ENCODE peak calls at places on chromosomes 4 and X, in six cellular contexts. One of them, this sample, is unnamed.

GRCh38 chr4:2489841-2490552 is 21.1 kb downstream of the RNF4 start:
- DNase-seq in PC-3: no peak
- DNase-seq in PC-9: no peak
- DNase-seq in GM23248: peak; percentile 55
- DNase-seq in GM23338: no peak
- DNase-seq in neural progenitor cell: no peak
- DNase-seq in this sample: no peak

GRCh38 chr4:106628616-106629606 is 260.3 kb upstream of the GIMD1 start:
- DNase-seq in PC-3: no peak
- DNase-seq in PC-9: no peak
- DNase-seq in GM23248: peak; percentile 36
- DNase-seq in GM23338: no peak
- DNase-seq in neural progenitor cell: no peak
- DNase-seq in this sample: no peak

GRCh38 chrX:137747231-137747630 is 181.3 kb downstream of the ZIC3 start:
- DNase-seq in PC-3: no peak
- DNase-seq in PC-9: no peak
- DNase-seq in GM23248: no peak
- DNase-seq in GM23338: peak; percentile 71
- DNase-seq in neural progenitor cell: peak; percentile 70
- DNase-seq in this sample: no peak

GRCh38 chrX:134794692-134795091 is 136.4 kb upstream of the PLAC1 start:
- DNase-seq in PC-3: peak; percentile 17
- DNase-seq in PC-9: no peak
- DNase-seq in GM23248: peak; percentile 37
- DNase-seq in GM23338: no peak
- DNase-seq in neural progenitor cell: no peak
- DNase-seq in this sample: no peak

GRCh38 chrX:13791559-13791958 is 25.3 kb downstream of the GPM6B start:
- DNase-seq in PC-3: no peak
- DNase-seq in PC-9: no peak
- DNase-seq in GM23248: no peak
- DNase-seq in GM23338: no peak
- DNase-seq in neural progenitor cell: peak; percentile 6
- DNase-seq in this sample: no peak

GRCh38 chr4:76562161-76562560 is 127.1 kb downstream of the SHROOM3 start:
- DNase-seq in PC-3: peak; percentile 69
- DNase-seq in PC-9: peak; percentile 72
- DNase-seq in GM23248: peak; percentile 79
- DNase-seq in GM23338: no peak
- DNase-seq in neural progenitor cell: no peak
- DNase-seq in this sample: no peak

GRCh38 chrX:65587616-65588526 is 53.3 kb upstream of the LAS1L start:
- DNase-seq in PC-3: peak; percentile 74
- DNase-seq in PC-9: no peak
- DNase-seq in GM23248: peak; percentile 74
- DNase-seq in GM23338: no peak
- DNase-seq in neural progenitor cell: no peak
- DNase-seq in this sample: no peak

GRCh38 chr4:1793496-1793840 is 375 bp downstream of the FGFR3 start:
- DNase-seq in PC-3: peak; percentile 12
- DNase-seq in PC-9: no peak
- DNase-seq in GM23248: peak; percentile 59
- DNase-seq in GM23338: peak; percentile 55
- DNase-seq in neural progenitor cell: peak; percentile 73
- DNase-seq in this sample: peak; percentile 15

GRCh38 chrX:153524234-153524633 is 6.8 kb downstream of the ATP2B3 start:
- DNase-seq in PC-3: no peak
- DNase-seq in PC-9: no peak
- DNase-seq in GM23248: no peak
- DNase-seq in GM23338: no peak
- DNase-seq in neural progenitor cell: no peak
- DNase-seq in this sample: no peak

GRCh38 chr4:56768772-56769171 is 52.7 kb downstream of the SPINK2 start:
- DNase-seq in PC-3: no peak
- DNase-seq in PC-9: no peak
- DNase-seq in GM23248: no peak
- DNase-seq in GM23338: peak; percentile 68
- DNase-seq in neural progenitor cell: no peak
- DNase-seq in this sample: no peak

GRCh38 chr4:56701156-56701471 is 20.0 kb upstream of the HOPX start:
- DNase-seq in PC-3: no peak
- DNase-seq in PC-9: no peak
- DNase-seq in GM23248: no peak
- DNase-seq in GM23338: no peak
- DNase-seq in neural progenitor cell: no peak
- DNase-seq in this sample: no peak

GRCh38 chrX:63934791-63935190 is 149.8 kb upstream of the ARHGEF9 start:
- DNase-seq in PC-3: no peak
- DNase-seq in PC-9: no peak
- DNase-seq in GM23248: no peak
- DNase-seq in GM23338: peak; percentile 6
- DNase-seq in neural progenitor cell: peak; percentile 2
- DNase-seq in this sample: no peak

GRCh38 chr4:48047421-48047844 is 30.9 kb downstream of the NIPAL1 start:
- DNase-seq in PC-3: no peak
- DNase-seq in PC-9: no peak
- DNase-seq in GM23248: no peak
- DNase-seq in GM23338: no peak
- DNase-seq in neural progenitor cell: no peak
- DNase-seq in this sample: peak; percentile 73

GRCh38 chr4:89482248-89482647 is 174.6 kb upstream of the GPRIN3 start:
- DNase-seq in PC-3: peak; percentile 48
- DNase-seq in PC-9: no peak
- DNase-seq in GM23248: peak; percentile 24
- DNase-seq in GM23338: peak; percentile 70
- DNase-seq in neural progenitor cell: peak; percentile 61
- DNase-seq in this sample: peak; percentile 49

GRCh38 chr4:15920723-15921591 is 17.6 kb downstream of the FGFBP1 start:
- DNase-seq in PC-3: peak; percentile 93
- DNase-seq in PC-9: peak; percentile 92
- DNase-seq in GM23248: peak; percentile 94
- DNase-seq in GM23338: no peak
- DNase-seq in neural progenitor cell: no peak
- DNase-seq in this sample: no peak

GRCh38 chr4:76296421-76296820 is 10.1 kb upstream of the STBD1 start:
- DNase-seq in PC-3: no peak
- DNase-seq in PC-9: no peak
- DNase-seq in GM23248: no peak
- DNase-seq in GM23338: no peak
- DNase-seq in neural progenitor cell: no peak
- DNase-seq in this sample: no peak

DNA sequence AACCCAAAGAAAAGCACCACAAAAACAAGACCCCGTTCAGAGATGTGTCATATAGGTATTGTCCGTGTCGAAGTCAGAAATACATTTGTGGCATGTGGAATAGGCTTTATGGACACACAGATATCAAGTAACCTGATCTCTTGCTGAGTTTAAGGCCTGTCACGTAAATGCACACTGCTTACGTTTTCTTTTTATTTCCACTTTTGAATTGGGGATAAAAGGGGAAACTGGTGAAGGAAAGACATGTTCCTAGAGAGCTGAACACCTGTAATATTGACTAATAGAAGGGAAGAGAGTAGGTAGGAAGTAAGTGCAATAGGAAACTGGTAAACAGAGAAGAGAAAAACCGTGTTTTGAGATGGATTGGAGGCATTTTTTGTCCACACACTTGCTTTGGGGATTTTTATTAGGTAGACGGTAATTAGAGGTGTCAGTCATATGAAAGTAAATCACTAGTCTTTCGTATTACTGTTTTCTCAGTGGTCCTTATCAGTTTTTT is 24.9 kb downstream of the TMEM131L start:
- DNase-seq in PC-3: no peak
- DNase-seq in PC-9: no peak
- DNase-seq in GM23248: no peak
- DNase-seq in GM23338: no peak
- DNase-seq in neural progenitor cell: no peak
- DNase-seq in this sample: no peak
- H3F3A ChIP-seq in PC-3: no peaks in the 10 kb centered on the region
- H3F3A ChIP-seq in PC-9: peaks cover 31% of the 10 kb centered on the region
- H3F3A ChIP-seq in GM23248: peaks cover 7% of the 10 kb centered on the region
- H3F3A ChIP-seq in GM23338: peaks cover 7% of the 10 kb centered on the region
- H3F3A ChIP-seq in neural progenitor cell: peaks cover 16% of the 10 kb centered on the region
- H3F3A ChIP-seq in this sample: no peaks in the 10 kb centered on the region

GRCh38 chr4:41880022-41880837 is 55.0 kb upstream of the TMEM33 start:
- DNase-seq in PC-3: no peak
- DNase-seq in PC-9: no peak
- DNase-seq in GM23248: no peak
- DNase-seq in GM23338: peak; percentile 42
- DNase-seq in neural progenitor cell: peak; percentile 39
- DNase-seq in this sample: no peak

GRCh38 chr4:41877020-41877796 is 58.0 kb upstream of the TMEM33 start:
- DNase-seq in PC-3: no peak
- DNase-seq in PC-9: no peak
- DNase-seq in GM23248: no peak
- DNase-seq in GM23338: peak; percentile 36
- DNase-seq in neural progenitor cell: no peak
- DNase-seq in this sample: no peak

GRCh38 chr4:41879552-41879951 is 55.7 kb upstream of the TMEM33 start:
- DNase-seq in PC-3: no peak
- DNase-seq in PC-9: no peak
- DNase-seq in GM23248: no peak
- DNase-seq in GM23338: no peak
- DNase-seq in neural progenitor cell: no peak
- DNase-seq in this sample: no peak

GRCh38 chr4:41878170-41878941 is 56.9 kb upstream of the TMEM33 start:
- DNase-seq in PC-3: no peak
- DNase-seq in PC-9: no peak
- DNase-seq in GM23248: no peak
- DNase-seq in GM23338: peak; percentile 51
- DNase-seq in neural progenitor cell: peak; percentile 59
- DNase-seq in this sample: no peak

GRCh38 chr4:41878991-41879491 is 56.2 kb upstream of the TMEM33 start:
- DNase-seq in PC-3: no peak
- DNase-seq in PC-9: no peak
- DNase-seq in GM23248: no peak
- DNase-seq in GM23338: peak; percentile 76
- DNase-seq in neural progenitor cell: peak; percentile 62
- DNase-seq in this sample: no peak
- TF ChIP-seq EZH2 in PC-3: no peak
- TF ChIP-seq EZH2 in PC-9: no peak
- TF ChIP-seq EZH2 in GM23248: no peak
- TF ChIP-seq EZH2 in GM23338: no peak
- TF ChIP-seq EZH2 in neural progenitor cell: peak; percentile 95
- TF ChIP-seq EZH2 in this sample: no peak

GRCh38 chr4:25767877-25768475 is 94.8 kb downstream of the SEL1L3 start:
- DNase-seq in PC-3: peak; percentile 69
- DNase-seq in PC-9: no peak
- DNase-seq in GM23248: peak; percentile 82
- DNase-seq in GM23338: peak; percentile 84
- DNase-seq in neural progenitor cell: peak; percentile 84
- DNase-seq in this sample: peak; percentile 42
- H3F3A ChIP-seq in PC-3: no peaks in the 10 kb centered on the region
- H3F3A ChIP-seq in PC-9: no peaks in the 10 kb centered on the region
- H3F3A ChIP-seq in GM23248: no peaks in the 10 kb centered on the region
- H3F3A ChIP-seq in GM23338: no peaks in the 10 kb centered on the region
- H3F3A ChIP-seq in neural progenitor cell: no peaks in the 10 kb centered on the region
- H3F3A ChIP-seq in this sample: no peaks in the 10 kb centered on the region

GRCh38 chr4:36000941-36001557 is 243.3 kb downstream of the ARAP2 start:
- DNase-seq in PC-3: no peak
- DNase-seq in PC-9: no peak
- DNase-seq in GM23248: no peak
- DNase-seq in GM23338: no peak
- DNase-seq in neural progenitor cell: no peak
- DNase-seq in this sample: no peak
- TF ChIP-seq EZH2 in PC-3: no peak
- TF ChIP-seq EZH2 in PC-9: no peak
- TF ChIP-seq EZH2 in GM23248: no peak
- TF ChIP-seq EZH2 in GM23338: no peak
- TF ChIP-seq EZH2 in neural progenitor cell: no peak
- TF ChIP-seq EZH2 in this sample: no peak

DNA sequence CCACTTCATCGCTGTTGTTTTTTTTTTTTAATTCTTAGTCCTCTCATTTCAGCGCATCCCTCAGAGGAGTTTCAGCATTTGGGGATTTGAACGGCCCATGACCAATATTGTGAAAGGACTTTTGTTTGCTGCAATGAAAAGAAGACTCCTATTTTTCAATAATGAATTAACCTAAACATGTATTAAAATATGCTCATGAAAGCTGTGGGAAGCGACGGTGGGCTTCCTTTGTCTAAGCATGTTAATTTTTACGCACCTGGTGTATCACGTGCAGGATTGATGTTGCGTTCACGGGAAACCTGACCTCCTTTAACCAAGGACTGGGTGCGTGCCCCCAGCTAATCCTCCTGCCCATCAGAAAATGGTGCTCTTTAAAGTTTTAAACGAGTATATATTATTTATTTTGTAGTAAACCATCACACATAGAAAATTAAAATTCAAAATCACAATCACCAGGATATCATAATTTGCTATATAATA is 570 bp upstream of the CCDC110 start:
- DNase-seq in PC-3: no peak
- DNase-seq in PC-9: no peak
- DNase-seq in GM23248: no peak
- DNase-seq in GM23338: no peak
- DNase-seq in neural progenitor cell: no peak
- DNase-seq in this sample: peak; percentile 44
- H3F3A ChIP-seq in PC-3: no peaks in the 10 kb centered on the region
- H3F3A ChIP-seq in PC-9: no peaks in the 10 kb centered on the region
- H3F3A ChIP-seq in GM23248: peaks cover 11% of the 10 kb centered on the region
- H3F3A ChIP-seq in GM23338: no peaks in the 10 kb centered on the region
- H3F3A ChIP-seq in neural progenitor cell: no peaks in the 10 kb centered on the region
- H3F3A ChIP-seq in this sample: peaks cover 6% of the 10 kb centered on the region